ENCODE peak calls at places on chromosome 2, in six cellular contexts. One of them, this sample, is unnamed.

GRCh38 chr2:128040166-128040771 is 12.4 kb upstream of the SAP130 start:
- DNase-seq in transverse colon: no peak
- DNase-seq in heart left ventricle: no peak
- DNase-seq in H1: no peak
- DNase-seq in HepG2: no peak
- DNase-seq in breast epithelium: no peak
- DNase-seq in this sample: no peak

GRCh38 chr2:201858781-201859180 is 52.4 kb downstream of the CDK15 start:
- DNase-seq in transverse colon: peak
- DNase-seq in heart left ventricle: no peak
- DNase-seq in H1: peak
- DNase-seq in HepG2: no peak
- DNase-seq in breast epithelium: no peak
- DNase-seq in this sample: peak

GRCh38 chr2:196322963-196323810 is 151.8 kb upstream of the STK17B start:
- DNase-seq in transverse colon: no peak
- DNase-seq in heart left ventricle: no peak
- DNase-seq in H1: no peak
- DNase-seq in HepG2: no peak
- DNase-seq in breast epithelium: no peak
- DNase-seq in this sample: no peak

GRCh38 chr2:196171946-196172345 is 568 bp upstream of the STK17B start:
- DNase-seq in transverse colon: no peak
- DNase-seq in heart left ventricle: no peak
- DNase-seq in H1: no peak
- DNase-seq in HepG2: no peak
- DNase-seq in breast epithelium: no peak
- DNase-seq in this sample: no peak

GRCh38 chr2:95063401-95063958 is 38.0 kb downstream of the MAL start:
- DNase-seq in transverse colon: no peak
- DNase-seq in heart left ventricle: no peak
- DNase-seq in H1: no peak
- DNase-seq in HepG2: no peak
- DNase-seq in breast epithelium: no peak
- DNase-seq in this sample: no peak

GRCh38 chr2:105117565-105117964 is 79.7 kb downstream of the MRPS9 start:
- DNase-seq in transverse colon: no peak
- DNase-seq in heart left ventricle: no peak
- DNase-seq in H1: no peak
- DNase-seq in HepG2: no peak
- DNase-seq in breast epithelium: no peak
- DNase-seq in this sample: no peak

GRCh38 chr2:2581331-2582159 is 250.5 kb upstream of the MYT1L start:
- DNase-seq in transverse colon: no peak
- DNase-seq in heart left ventricle: no peak
- DNase-seq in H1: peak
- DNase-seq in HepG2: no peak
- DNase-seq in breast epithelium: no peak
- DNase-seq in this sample: no peak

GRCh38 chr2:7792031-7792651 is 874.9 kb downstream of the RNF144A start:
- DNase-seq in transverse colon: peak
- DNase-seq in heart left ventricle: no peak
- DNase-seq in H1: no peak
- DNase-seq in HepG2: peak
- DNase-seq in breast epithelium: peak
- DNase-seq in this sample: no peak

GRCh38 chr2:205605638-205606304 is 76.5 kb upstream of the NRP2 start:
- DNase-seq in transverse colon: no peak
- DNase-seq in heart left ventricle: no peak
- DNase-seq in H1: no peak
- DNase-seq in HepG2: no peak
- DNase-seq in breast epithelium: no peak
- DNase-seq in this sample: no peak

GRCh38 chr2:236971131-236971850 is 114.4 kb upstream of the COPS8 start:
- DNase-seq in transverse colon: no peak
- DNase-seq in heart left ventricle: no peak
- DNase-seq in H1: no peak
- DNase-seq in HepG2: no peak
- DNase-seq in breast epithelium: no peak
- DNase-seq in this sample: no peak

GRCh38 chr2:28366496-28367282 is 26.0 kb upstream of the FOSL2 start:
- DNase-seq in transverse colon: peak
- DNase-seq in heart left ventricle: no peak
- DNase-seq in H1: no peak
- DNase-seq in HepG2: no peak
- DNase-seq in breast epithelium: no peak
- DNase-seq in this sample: no peak

GRCh38 chr2:109045505-109045904 is 56.5 kb upstream of the EDAR start:
- DNase-seq in transverse colon: peak
- DNase-seq in heart left ventricle: no peak
- DNase-seq in H1: no peak
- DNase-seq in HepG2: no peak
- DNase-seq in breast epithelium: no peak
- DNase-seq in this sample: no peak

GRCh38 chr2:142980246-142981068 is 103.0 kb downstream of the KYNU start:
- DNase-seq in transverse colon: no peak
- DNase-seq in heart left ventricle: no peak
- DNase-seq in H1: no peak
- DNase-seq in HepG2: peak
- DNase-seq in breast epithelium: no peak
- DNase-seq in this sample: no peak

GRCh38 chr2:169468841-169469240 is 10.5 kb upstream of the BBS5 start:
- DNase-seq in transverse colon: no peak
- DNase-seq in heart left ventricle: no peak
- DNase-seq in H1: no peak
- DNase-seq in HepG2: no peak
- DNase-seq in breast epithelium: no peak
- DNase-seq in this sample: no peak

GRCh38 chr2:206937519-206937918 is 1.8 kb upstream of the CPO start:
- DNase-seq in transverse colon: no peak
- DNase-seq in heart left ventricle: no peak
- DNase-seq in H1: no peak
- DNase-seq in HepG2: no peak
- DNase-seq in breast epithelium: no peak
- DNase-seq in this sample: no peak

GRCh38 chr2:241126201-241126611 is 23.1 kb downstream of the PASK start:
- DNase-seq in transverse colon: no peak
- DNase-seq in heart left ventricle: no peak
- DNase-seq in H1: no peak
- DNase-seq in HepG2: no peak
- DNase-seq in breast epithelium: no peak
- DNase-seq in this sample: no peak
- TF ChIP-seq POLR2A in transverse colon: no peak
- TF ChIP-seq POLR2A in heart left ventricle: no peak
- TF ChIP-seq POLR2A in H1: no peak
- TF ChIP-seq POLR2A in HepG2: no peak
- TF ChIP-seq POLR2A in breast epithelium: no peak
- TF ChIP-seq POLR2A in this sample: no peak

DNA sequence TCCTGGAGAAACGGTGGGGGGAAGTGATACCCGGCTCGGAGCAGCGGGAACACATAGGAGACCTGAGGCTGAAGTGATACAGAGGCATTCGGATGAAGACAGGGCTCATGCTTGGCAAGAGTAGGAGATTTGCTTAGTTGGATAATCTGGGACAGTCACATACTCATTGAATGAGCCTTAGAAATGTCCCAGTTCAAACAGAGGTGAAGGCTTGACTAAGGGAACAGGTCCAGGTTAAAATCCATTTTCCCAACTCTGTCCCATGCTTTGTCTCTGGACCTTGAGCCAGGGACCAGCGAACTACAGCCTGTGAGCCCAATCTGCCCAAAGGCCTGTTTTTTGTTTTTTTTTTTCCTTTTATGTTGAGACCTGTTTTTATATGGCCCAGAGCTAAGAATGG is 1.3 kb downstream of the UGT1A6 start:
- DNase-seq in transverse colon: no peak
- DNase-seq in heart left ventricle: no peak
- DNase-seq in H1: no peak
- DNase-seq in HepG2: no peak
- DNase-seq in breast epithelium: no peak
- DNase-seq in this sample: no peak
- TF ChIP-seq POLR2A in transverse colon: no peak
- TF ChIP-seq POLR2A in heart left ventricle: no peak
- TF ChIP-seq POLR2A in H1: no peak
- TF ChIP-seq POLR2A in HepG2: no peak
- TF ChIP-seq POLR2A in breast epithelium: no peak
- TF ChIP-seq POLR2A in this sample: no peak

GRCh38 chr2:54455584-54456525 is at the start of gene SPTBN1:
- DNase-seq in transverse colon: peak
- DNase-seq in heart left ventricle: peak
- DNase-seq in H1: peak
- DNase-seq in HepG2: peak
- DNase-seq in breast epithelium: peak
- DNase-seq in this sample: peak
- TF ChIP-seq POLR2A in transverse colon: peak
- TF ChIP-seq POLR2A in heart left ventricle: no peak
- TF ChIP-seq POLR2A in H1: no peak
- TF ChIP-seq POLR2A in HepG2: peak
- TF ChIP-seq POLR2A in breast epithelium: no peak
- TF ChIP-seq POLR2A in this sample: peak

GRCh38 chr2:47803770-47804169 is 20.8 kb downstream of the MSH6 start:
- DNase-seq in transverse colon: no peak
- DNase-seq in heart left ventricle: no peak
- DNase-seq in H1: no peak
- DNase-seq in HepG2: no peak
- DNase-seq in breast epithelium: no peak
- DNase-seq in this sample: no peak

GRCh38 chr2:47808614-47809013 is 25.7 kb downstream of the MSH6 start:
- DNase-seq in transverse colon: no peak
- DNase-seq in heart left ventricle: no peak
- DNase-seq in H1: no peak
- DNase-seq in HepG2: no peak
- DNase-seq in breast epithelium: no peak
- DNase-seq in this sample: no peak

GRCh38 chr2:47803363-47803762 is 20.4 kb downstream of the MSH6 start:
- DNase-seq in transverse colon: no peak
- DNase-seq in heart left ventricle: no peak
- DNase-seq in H1: no peak
- DNase-seq in HepG2: no peak
- DNase-seq in breast epithelium: no peak
- DNase-seq in this sample: no peak

GRCh38 chr2:47809903-47810302 is 27.0 kb downstream of the MSH6 start:
- DNase-seq in transverse colon: no peak
- DNase-seq in heart left ventricle: no peak
- DNase-seq in H1: no peak
- DNase-seq in HepG2: no peak
- DNase-seq in breast epithelium: no peak
- DNase-seq in this sample: no peak

GRCh38 chr2:47805850-47806249 is 22.9 kb downstream of the MSH6 start:
- DNase-seq in transverse colon: no peak
- DNase-seq in heart left ventricle: no peak
- DNase-seq in H1: no peak
- DNase-seq in HepG2: no peak
- DNase-seq in breast epithelium: no peak
- DNase-seq in this sample: no peak
- TF ChIP-seq POLR2A in transverse colon: no peak
- TF ChIP-seq POLR2A in heart left ventricle: no peak
- TF ChIP-seq POLR2A in H1: no peak
- TF ChIP-seq POLR2A in HepG2: no peak
- TF ChIP-seq POLR2A in breast epithelium: no peak
- TF ChIP-seq POLR2A in this sample: no peak

GRCh38 chr2:86622409-86622877 is 1.2 kb downstream of the RNF103 start:
- DNase-seq in transverse colon: peak
- DNase-seq in heart left ventricle: peak
- DNase-seq in H1: peak
- DNase-seq in HepG2: no peak
- DNase-seq in breast epithelium: peak
- DNase-seq in this sample: peak
- TF ChIP-seq POLR2A in transverse colon: no peak
- TF ChIP-seq POLR2A in heart left ventricle: no peak
- TF ChIP-seq POLR2A in H1: no peak
- TF ChIP-seq POLR2A in HepG2: no peak
- TF ChIP-seq POLR2A in breast epithelium: no peak
- TF ChIP-seq POLR2A in this sample: no peak

DNA sequence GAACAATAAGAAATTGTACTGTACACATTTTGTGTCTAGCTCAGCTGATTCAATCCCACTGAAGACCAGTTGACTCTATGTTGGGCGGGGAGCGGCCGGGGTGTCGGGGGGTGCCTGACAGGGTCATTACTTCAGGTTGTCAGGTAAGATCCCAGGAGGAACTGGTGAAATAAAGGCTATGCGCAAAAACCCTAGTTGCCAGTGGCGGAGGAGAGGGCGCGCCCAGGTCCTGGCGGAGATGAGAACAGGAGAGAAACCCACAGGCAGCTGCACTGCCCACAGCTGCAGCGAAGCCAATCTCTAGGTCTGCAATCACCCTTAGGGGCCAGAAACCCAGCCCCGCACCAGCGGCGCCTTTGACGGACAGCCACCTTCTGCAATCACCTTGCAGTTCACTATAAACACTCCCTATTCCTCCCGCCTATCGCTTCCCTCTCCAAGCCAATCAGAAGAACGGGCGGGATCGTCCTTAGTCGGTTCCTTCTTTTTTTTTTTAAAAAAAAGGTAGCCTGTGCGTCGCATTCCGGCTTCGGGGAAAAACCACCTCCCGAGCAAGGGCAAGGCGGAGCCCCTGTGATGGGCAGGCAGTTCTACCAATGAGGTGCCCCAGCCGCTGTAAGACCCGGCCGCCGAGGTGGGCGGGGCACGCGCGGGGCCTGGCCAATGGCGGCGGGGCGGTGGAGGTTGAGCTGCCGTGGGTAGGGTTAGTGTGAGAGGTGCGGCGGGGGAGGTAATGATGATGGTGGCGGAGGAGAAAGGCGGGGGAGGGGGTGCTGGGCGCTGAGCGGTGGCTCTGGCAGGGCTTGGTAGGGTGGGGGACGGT is at the start of gene EHBP1:
- DNase-seq in transverse colon: peak
- DNase-seq in heart left ventricle: peak
- DNase-seq in H1: peak
- DNase-seq in HepG2: peak
- DNase-seq in breast epithelium: peak
- DNase-seq in this sample: peak
- TF ChIP-seq POLR2A in transverse colon: peak
- TF ChIP-seq POLR2A in heart left ventricle: no peak
- TF ChIP-seq POLR2A in H1: no peak
- TF ChIP-seq POLR2A in HepG2: peak
- TF ChIP-seq POLR2A in breast epithelium: no peak
- TF ChIP-seq POLR2A in this sample: peak

GRCh38 chr2:219158586-219158985 is 2.0 kb downstream of the NHEJ1 start:
- DNase-seq in transverse colon: no peak
- DNase-seq in heart left ventricle: no peak
- DNase-seq in H1: no peak
- DNase-seq in HepG2: no peak
- DNase-seq in breast epithelium: no peak
- DNase-seq in this sample: no peak

GRCh38 chr2:219160186-219161017 is at the start of gene NHEJ1:
- DNase-seq in transverse colon: peak
- DNase-seq in heart left ventricle: peak
- DNase-seq in H1: peak
- DNase-seq in HepG2: peak
- DNase-seq in breast epithelium: peak
- DNase-seq in this sample: peak

GRCh38 chr2:219163156-219163555 is 2.5 kb upstream of the NHEJ1 start:
- DNase-seq in transverse colon: no peak
- DNase-seq in heart left ventricle: no peak
- DNase-seq in H1: no peak
- DNase-seq in HepG2: no peak
- DNase-seq in breast epithelium: no peak
- DNase-seq in this sample: no peak

GRCh38 chr2:219159771-219160185 is 837 bp downstream of the NHEJ1 start:
- DNase-seq in transverse colon: no peak
- DNase-seq in heart left ventricle: no peak
- DNase-seq in H1: no peak
- DNase-seq in HepG2: no peak
- DNase-seq in breast epithelium: no peak
- DNase-seq in this sample: no peak

GRCh38 chr2:219161097-219161496 is 482 bp upstream of the NHEJ1 start:
- DNase-seq in transverse colon: no peak
- DNase-seq in heart left ventricle: no peak
- DNase-seq in H1: no peak
- DNase-seq in HepG2: peak
- DNase-seq in breast epithelium: no peak
- DNase-seq in this sample: no peak
- TF ChIP-seq POLR2A in transverse colon: no peak
- TF ChIP-seq POLR2A in heart left ventricle: no peak
- TF ChIP-seq POLR2A in H1: no peak
- TF ChIP-seq POLR2A in HepG2: no peak
- TF ChIP-seq POLR2A in breast epithelium: no peak
- TF ChIP-seq POLR2A in this sample: no peak

This sample was measured in H54.